ENCODE peak calls at places on chromosomes 11 and 22, in eight cellular contexts. L is neural progenitor cell, B is hepatocyte, A is GM23248, U is GM23338, M is HCT116, E is MM.1S, O is SK-N-SH. H is an unnamed sample.

GRCh38 chr22:37218771-37219411 is 6.6 kb upstream of the SSTR3 start:
- DNase-seq in L (no peak), B (no peak), A (no peak), U (no peak), M (no peak), E (peak; percentile 93), O (no peak), H (peak; percentile 87)

GRCh38 chr22:27561301-27561820 is 240.2 kb downstream of the MN1 start:
- DNase-seq in L (peak; percentile 41), B (no peak), A (peak; percentile 38), U (no peak), M (no peak), E (no peak), O (no peak), H (no peak)

GRCh38 chr11:1237851-1238250 is 15.0 kb downstream of the MUC5B start:
- DNase-seq in L (no peak), B (no peak), A (no peak), U (no peak), M (no peak), E (no peak), O (no peak), H (no peak)

GRCh38 chr22:31329029-31329428 is 17.1 kb downstream of the PATZ1 start:
- DNase-seq in L (no peak), B (no peak), A (no peak), U (no peak), M (no peak), E (no peak), O (no peak), H (no peak)

GRCh38 chr22:10961043-10961860 is 4566.7 kb upstream of the OR11H1 start:
- DNase-seq in L (no peak), B (peak; percentile 4), A (no peak), U (no peak), M (no peak), E (no peak), O (peak; percentile 42), H (no peak)

GRCh38 chr22:18066181-18066859 is 11.5 kb upstream of the PEX26 start:
- DNase-seq in L (no peak), B (no peak), A (no peak), U (no peak), M (no peak), E (no peak), O (no peak), H (peak; percentile 91)

GRCh38 chr11:90321018-90321417 is 98.2 kb upstream of the CHORDC1 start:
- DNase-seq in L (no peak), B (no peak), A (no peak), U (no peak), M (no peak), E (no peak), O (no peak), H (no peak)

GRCh38 chr11:2599561-2600189 is 100.1 kb downstream of the KCNQ1OT1 start:
- DNase-seq in L (no peak), B (no peak), A (no peak), U (no peak), M (no peak), E (no peak), O (no peak), H (no peak)

GRCh38 chr11:44613081-44613628 is 47.7 kb downstream of the CD82 start:
- DNase-seq in L (no peak), B (no peak), A (no peak), U (no peak), M (no peak), E (no peak), O (no peak), H (no peak)

GRCh38 chr11:65911682-65912568 is 6.9 kb downstream of the C11orf68 start:
- DNase-seq in L (peak; percentile 67), B (peak; percentile 68), A (peak; percentile 95), U (peak; percentile 84), M (peak; percentile 72), E (no peak), O (peak; percentile 84), H (no peak)

GRCh38 chr11:5808500-5809121 is at the start of gene OR52N2:
- DNase-seq in L (peak; percentile 84), B (peak; percentile 84), A (peak; percentile 81), U (peak; percentile 88), M (peak; percentile 61), E (peak; percentile 75), O (peak; percentile 29), H (peak; percentile 74)
- TF ChIP-seq EZH2phosphoT487 in L (no peak), B (no peak), A (no peak), U (no peak), M (peak; percentile 76), E (no peak), O (no peak), H (no peak)

GRCh38 chr11:75240381-75241035 is at the start of gene TPBGL:
- DNase-seq in L (peak; percentile 70), B (peak; percentile 30), A (peak; percentile 5), U (peak; percentile 65), M (no peak), E (no peak), O (peak; percentile 79), H (no peak)

GRCh38 chr11:75244052-75244814 is 3.7 kb downstream of the TPBGL start:
- DNase-seq in L (no peak), B (no peak), A (no peak), U (no peak), M (no peak), E (no peak), O (peak; percentile 2), H (no peak)

GRCh38 chr11:75242722-75243600 is 2.4 kb downstream of the TPBGL start:
- DNase-seq in L (no peak), B (no peak), A (no peak), U (no peak), M (no peak), E (no peak), O (peak; percentile 3), H (no peak)

GRCh38 chr11:75241036-75241905 is 697 bp downstream of the TPBGL start:
- DNase-seq in L (peak; percentile 95), B (peak; percentile 94), A (peak; percentile 94), U (peak; percentile 84), M (peak; percentile 54), E (peak; percentile 80), O (peak; percentile 98), H (peak; percentile 49)

GRCh38 chr11:75241906-75242644 is 1.5 kb downstream of the TPBGL start:
- DNase-seq in L (no peak), B (no peak), A (peak; percentile 13), U (peak; percentile 34), M (no peak), E (no peak), O (no peak), H (no peak)
- H3K4me3 ChIP-seq in L (peak overlapping the region; percentile 48), B (peak overlapping the region; percentile 33), A (peak overlapping the region; percentile 65), U (peak overlapping the region; percentile 63), M (no peak overlapping the region), E (peak overlapping the region; percentile 56), O (peak overlapping the region; percentile 53), H (no peak overlapping the region)

DNA sequence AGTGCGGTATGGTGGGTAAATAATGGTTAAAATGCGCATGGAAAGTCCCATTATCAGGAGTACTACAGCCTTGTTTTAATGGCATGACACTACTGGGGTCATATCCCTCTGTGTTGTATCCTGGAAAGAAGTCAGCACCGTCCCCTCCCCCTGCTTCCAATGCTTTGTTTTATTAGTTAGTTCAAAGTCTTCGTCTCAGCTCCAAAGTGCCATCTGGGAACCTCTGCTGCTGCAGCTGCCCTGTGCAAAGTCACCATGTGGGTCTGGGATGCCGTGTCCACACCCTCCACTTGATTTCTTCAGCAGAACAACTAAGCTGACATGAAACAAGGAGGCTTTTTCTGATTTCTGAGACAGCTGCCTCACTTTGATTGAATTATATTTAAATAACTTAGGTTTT is 29.5 kb upstream of the NCAM1 start:
- DNase-seq in L (no peak), B (peak; percentile 54), A (no peak), U (no peak), M (no peak), E (no peak), O (no peak), H (no peak)
- H2AFZ ChIP-seq in L (peak overlapping the region; percentile 3), B (no peak overlapping the region), A (no peak overlapping the region), U (no peak overlapping the region), M (no peak overlapping the region), E (no peak overlapping the region), O (no peak overlapping the region), H (no peak overlapping the region)

DNA sequence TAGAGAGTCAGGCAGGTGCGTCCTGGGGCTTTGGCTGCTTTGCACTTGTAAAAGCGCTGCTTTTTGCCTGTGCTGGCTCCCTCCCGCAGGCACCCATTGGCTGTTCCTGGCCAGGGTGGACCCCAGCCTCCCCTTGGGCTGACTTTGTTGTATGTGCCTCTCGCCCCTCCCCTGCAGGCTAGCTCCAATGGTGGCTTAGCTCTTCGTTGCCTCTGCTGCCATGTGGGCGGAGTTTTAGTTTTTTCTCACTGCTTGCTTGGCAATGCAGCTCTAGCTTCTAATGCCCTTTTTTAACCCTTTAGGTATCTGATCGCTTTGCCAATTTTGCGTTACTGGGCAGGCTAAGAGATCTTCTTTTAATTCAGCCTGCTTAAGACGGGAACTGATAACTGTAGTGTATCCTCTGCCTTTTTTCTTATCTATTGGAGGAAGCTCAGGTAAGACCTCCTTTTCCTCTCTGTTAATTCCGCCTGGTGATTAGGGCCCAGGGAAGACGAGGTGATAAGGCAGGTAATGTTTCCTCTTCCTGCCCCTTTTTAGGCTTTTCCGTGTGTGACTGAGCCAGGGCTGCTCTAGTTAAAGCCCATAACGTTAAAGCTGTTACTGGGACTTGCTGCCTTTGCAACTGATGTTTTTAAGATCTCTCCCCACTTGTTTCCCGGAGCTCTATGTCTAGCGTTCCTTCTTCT is 11.8 kb upstream of the GLYATL1 start:
- DNase-seq in L (peak; percentile 97), B (peak; percentile 90), A (peak; percentile 19), U (peak; percentile 99), M (no peak), E (no peak), O (peak; percentile 65), H (peak; percentile 29)
- TF ChIP-seq EZH2phosphoT487 in L (no peak), B (no peak), A (no peak), U (no peak), M (no peak), E (no peak), O (no peak), H (no peak)

GRCh38 chr11:31803813-31804438 is 7.2 kb downstream of the PAX6 start:
- DNase-seq in L (peak; percentile 65), B (no peak), A (no peak), U (peak; percentile 71), M (no peak), E (no peak), O (peak; percentile 24), H (no peak)
- H3K4me3 ChIP-seq in L (peak overlapping the region; percentile 91), B (no peak overlapping the region), A (peak overlapping the region; percentile 53), U (peak overlapping the region; percentile 58), M (no peak overlapping the region), E (no peak overlapping the region), O (no peak overlapping the region), H (no peak overlapping the region)

DNA sequence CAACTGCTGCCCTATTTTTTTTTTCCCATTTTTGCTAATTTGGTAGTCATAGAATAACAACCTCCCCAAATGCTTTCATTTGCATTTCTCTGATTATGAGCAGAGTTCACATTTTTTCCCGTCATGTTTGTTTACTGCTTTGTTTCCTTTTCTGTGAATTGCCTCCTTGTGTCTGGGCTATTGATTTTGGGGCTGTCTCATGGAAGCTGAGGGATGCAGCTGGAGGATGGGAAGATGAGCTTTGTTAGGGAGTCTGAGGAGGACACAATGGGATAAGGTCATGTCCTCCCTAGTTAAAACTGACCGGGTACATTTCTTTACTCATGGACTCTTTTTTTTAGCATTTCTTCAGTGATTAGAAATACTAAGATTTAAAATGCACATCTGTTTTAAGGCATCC is 155.1 kb downstream of the LDLRAD3 start:
- DNase-seq in L (no peak), B (no peak), A (no peak), U (no peak), M (no peak), E (no peak), O (no peak), H (no peak)
- H2AFZ ChIP-seq in L (no peak overlapping the region), B (no peak overlapping the region), A (no peak overlapping the region), U (no peak overlapping the region), M (no peak overlapping the region), E (no peak overlapping the region), O (no peak overlapping the region), H (no peak overlapping the region)

H was measured in OCI-LY7.